ENCODE peak calls at places on chromosomes 12 and 14, in seven cellular contexts. M is HepG2, O is HCT116, R is K562, K is H1, A is GM12878, D is SK-N-SH. V is an unnamed sample.

GRCh38 chr14:87966816-87967215 is 26.2 kb downstream of the GALC start:
- DNase-seq in M (no peak), O (no peak), R (no peak), K (no peak), A (no peak), D (no peak), V (no peak)

GRCh38 chr12:47717443-47718193 is 7.7 kb downstream of the ENDOU start:
- DNase-seq in M (peak), O (no peak), R (peak), K (peak), A (no peak), D (peak), V (peak)

GRCh38 chr14:68783408-68784297 is 9.2 kb downstream of the ZFP36L1 start:
- DNase-seq in M (peak), O (no peak), R (no peak), K (no peak), A (no peak), D (no peak), V (no peak)

GRCh38 chr12:26573212-26573909 is 259.6 kb downstream of the ITPR2 start:
- DNase-seq in M (no peak), O (no peak), R (no peak), K (no peak), A (no peak), D (no peak), V (no peak)

GRCh38 chr14:102510616-102511520 is 1.3 kb upstream of the ANKRD9 start:
- DNase-seq in M (peak), O (no peak), R (peak), K (peak), A (no peak), D (no peak), V (peak)

GRCh38 chr12:116421785-116422538 is 137.2 kb upstream of the MAP1LC3B2 start:
- DNase-seq in M (no peak), O (no peak), R (peak), K (no peak), A (no peak), D (no peak), V (no peak)

GRCh38 chr14:51398898-51399297 is 158.9 kb downstream of the TMX1 start:
- DNase-seq in M (no peak), O (no peak), R (no peak), K (no peak), A (no peak), D (no peak), V (no peak)

GRCh38 chr14:76775695-76776305 is 14.5 kb downstream of the VASH1 start:
- DNase-seq in M (no peak), O (no peak), R (peak), K (no peak), A (no peak), D (no peak), V (no peak)

GRCh38 chr14:53621433-53621832 is 335.2 kb downstream of the BMP4 start:
- DNase-seq in M (no peak), O (no peak), R (no peak), K (no peak), A (no peak), D (no peak), V (no peak)

GRCh38 chr14:72692678-72693077 is 201.2 kb downstream of the DPF3 start:
- DNase-seq in M (no peak), O (no peak), R (no peak), K (peak), A (no peak), D (no peak), V (peak)

GRCh38 chr12:91419809-91420208 is 237.2 kb upstream of the DCN start:
- DNase-seq in M (no peak), O (no peak), R (no peak), K (no peak), A (no peak), D (no peak), V (no peak)

GRCh38 chr12:26345471-26346003 is 150.2 kb downstream of the SSPN start:
- DNase-seq in M (no peak), O (no peak), R (no peak), K (no peak), A (no peak), D (no peak), V (no peak)

GRCh38 chr14:22428681-22429315 is 160.2 kb downstream of the DAD1 start:
- DNase-seq in M (no peak), O (no peak), R (peak), K (no peak), A (no peak), D (no peak), V (no peak)

GRCh38 chr12:96201272-96202227 is 7.4 kb downstream of the ELK3 start:
- DNase-seq in M (no peak), O (no peak), R (no peak), K (no peak), A (no peak), D (no peak), V (no peak)

GRCh38 chr12:27861428-27862167 is 81.6 kb upstream of the MANSC4 start:
- DNase-seq in M (no peak), O (no peak), R (no peak), K (no peak), A (peak), D (no peak), V (no peak)

GRCh38 chr12:117002040-117002832 is 91.5 kb downstream of the FBXW8 start:
- DNase-seq in M (no peak), O (no peak), R (no peak), K (no peak), A (no peak), D (no peak), V (no peak)

GRCh38 chr14:69152181-69152943 is 557 bp downstream of the DCAF5 start:
- DNase-seq in M (peak), O (no peak), R (peak), K (no peak), A (no peak), D (peak), V (no peak)

GRCh38 chr12:26021534-26021933 is 63.1 kb downstream of the RASSF8 start:
- DNase-seq in M (no peak), O (no peak), R (no peak), K (no peak), A (no peak), D (no peak), V (no peak)

GRCh38 chr12:68746572-68747180 is 700 bp downstream of the SLC35E3 start:
- DNase-seq in M (peak), O (no peak), R (peak), K (no peak), A (peak), D (peak), V (peak)

GRCh38 chr14:77100961-77101360 is 2.9 kb downstream of the CIPC start:
- DNase-seq in M (no peak), O (no peak), R (no peak), K (no peak), A (no peak), D (no peak), V (no peak)

DNA sequence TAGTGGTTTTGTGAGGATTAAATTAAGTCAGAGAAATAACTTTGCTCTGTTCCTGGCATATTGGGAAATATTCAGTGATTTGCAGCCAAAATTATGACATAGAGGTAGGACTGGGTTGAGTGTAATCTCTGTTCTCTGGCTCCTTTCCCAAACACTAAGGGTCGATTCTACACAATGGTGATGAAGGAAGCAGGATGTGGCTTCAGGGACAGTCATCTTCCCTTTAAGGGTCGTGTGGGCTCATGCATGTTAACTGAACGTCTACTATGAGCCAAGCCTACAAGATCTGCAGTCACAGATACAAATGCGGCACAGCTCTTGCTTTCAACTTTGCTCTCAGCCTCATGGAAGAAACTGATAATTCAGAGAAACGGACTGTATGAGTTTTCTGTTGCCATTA is 381.6 kb downstream of the VRK1 start:
- DNase-seq in M (no peak), O (no peak), R (no peak), K (no peak), A (no peak), D (no peak), V (no peak)
- TF ChIP-seq YY1 in M (no peak), O (no peak), R (no peak), K (no peak), A (no peak), D (no peak), V (no peak)

GRCh38 chr12:754238-754816 is 1.9 kb downstream of the WNK1 start:
- DNase-seq in M (no peak), O (no peak), R (no peak), K (no peak), A (no peak), D (no peak), V (no peak)
- TF ChIP-seq YY1 in M (no peak), O (no peak), R (no peak), K (no peak), A (no peak), D (no peak), V (no peak)

DNA sequence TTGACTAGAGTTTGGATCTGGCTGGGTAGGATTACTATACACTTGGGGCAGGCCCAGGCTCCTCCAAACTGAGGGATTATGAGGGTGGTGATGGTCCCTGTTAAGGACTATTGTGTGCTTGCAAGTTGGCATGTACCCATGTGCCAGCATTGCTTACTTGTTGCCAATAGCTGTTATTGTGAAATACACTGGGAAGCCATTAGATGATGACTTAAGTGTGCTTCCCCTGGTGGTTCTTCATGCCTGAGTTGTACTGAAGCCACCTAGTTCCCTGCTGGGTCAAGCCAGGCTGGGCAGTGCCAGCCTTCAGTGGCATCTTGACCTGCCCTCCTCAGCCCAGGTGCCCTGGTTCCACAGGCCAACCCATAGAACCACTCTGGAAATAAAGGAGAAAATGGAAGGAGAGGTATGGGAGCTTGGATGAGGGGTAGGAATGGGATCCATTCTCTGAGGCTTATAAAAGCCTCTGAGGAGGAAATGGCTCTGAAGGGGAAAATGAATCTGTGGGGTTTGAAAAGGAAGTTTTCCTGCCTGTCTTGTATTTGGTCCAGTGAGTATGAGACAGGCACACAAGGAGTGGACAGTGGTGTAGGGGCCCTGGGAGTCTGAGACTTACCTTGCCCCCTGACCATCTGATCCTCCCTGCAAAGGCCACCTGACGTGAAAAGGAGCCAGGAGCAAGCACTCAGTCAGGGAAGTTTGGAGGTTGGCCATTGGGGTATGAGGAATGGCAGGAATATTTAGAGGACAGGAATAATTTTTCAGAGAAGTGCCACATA is 724 bp downstream of the LTB4R start:
- DNase-seq in M (no peak), O (no peak), R (no peak), K (no peak), A (no peak), D (no peak), V (no peak)
- TF ChIP-seq YY1 in M (no peak), O (no peak), R (no peak), K (no peak), A (no peak), D (no peak), V (no peak)

GRCh38 chr12:106633451-106633823 is 50.6 kb downstream of the RFX4 start:
- DNase-seq in M (peak), O (no peak), R (no peak), K (no peak), A (no peak), D (no peak), V (no peak)
- TF ChIP-seq YY1 in M (no peak), O (no peak), R (no peak), K (no peak), A (no peak), D (no peak), V (no peak)

DNA sequence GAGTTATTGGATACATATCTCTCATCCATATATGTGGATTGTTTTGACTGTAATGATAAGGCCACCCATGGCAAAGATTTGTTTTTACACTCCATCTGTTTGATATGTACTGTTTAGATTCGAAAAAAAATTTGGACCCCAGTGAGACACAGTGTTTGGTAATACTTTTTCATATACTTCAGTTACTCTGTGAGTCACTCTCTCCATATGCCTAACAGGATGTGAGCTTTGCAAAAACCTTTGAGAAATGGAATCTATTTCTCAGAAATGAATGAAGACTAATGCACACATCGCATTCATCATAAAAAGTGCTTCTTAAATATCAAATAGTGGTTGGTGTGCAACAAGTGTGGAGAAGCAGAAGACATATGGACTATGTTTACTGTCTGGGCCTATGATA is 781.5 kb downstream of the SLC6A15 start:
- DNase-seq in M (no peak), O (no peak), R (no peak), K (no peak), A (no peak), D (no peak), V (no peak)
- TF ChIP-seq YY1 in M (no peak), O (no peak), R (no peak), K (no peak), A (no peak), D (no peak), V (no peak)

DNA sequence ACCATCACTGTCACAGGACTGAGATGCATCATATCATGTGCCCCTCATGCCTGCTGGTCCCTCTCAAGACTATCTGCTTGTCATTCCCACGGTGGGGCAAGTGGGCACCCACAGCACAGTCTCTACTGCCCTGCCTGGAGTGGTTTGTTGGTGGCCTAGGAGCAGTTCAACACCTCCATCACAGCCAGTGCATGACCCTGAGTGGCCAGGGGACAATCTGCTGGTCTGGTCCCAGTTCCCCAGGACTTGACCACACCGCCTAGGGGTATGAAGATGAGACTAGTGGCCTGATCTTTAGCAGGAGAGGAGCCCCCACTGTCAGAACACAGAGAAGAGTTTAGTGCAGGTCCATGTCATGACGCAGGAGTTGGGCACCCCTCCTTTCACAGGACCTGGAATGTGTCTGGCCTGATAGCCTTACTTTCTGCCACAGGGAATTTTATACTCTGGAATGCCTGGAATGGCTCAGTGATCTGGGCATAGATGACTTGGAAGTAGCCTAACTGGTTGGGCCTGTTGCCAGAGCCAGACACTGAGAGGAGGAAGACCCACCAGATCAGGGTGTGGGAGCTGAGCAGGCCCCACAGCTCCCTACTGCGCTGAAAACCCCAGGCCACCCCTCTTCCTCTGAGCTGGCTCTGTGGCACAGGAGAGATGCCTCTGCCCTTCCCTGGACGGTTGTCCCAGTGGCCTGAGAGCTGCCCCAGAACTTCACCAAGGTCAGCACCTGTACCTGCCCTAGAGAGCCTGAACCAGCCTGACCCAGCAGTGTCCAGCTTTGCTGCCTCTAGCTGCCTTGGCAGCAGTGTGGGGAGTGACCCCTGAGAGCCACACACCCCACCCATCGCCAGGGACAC is 83.3 kb downstream of the PUS7L start:
- DNase-seq in M (no peak), O (no peak), R (no peak), K (no peak), A (no peak), D (no peak), V (no peak)
- TF ChIP-seq YY1 in M (no peak), O (no peak), R (no peak), K (no peak), A (no peak), D (no peak), V (no peak)

GRCh38 chr12:104482113-104482512 is 25.4 kb downstream of the CHST11 start:
- DNase-seq in M (no peak), O (no peak), R (no peak), K (no peak), A (no peak), D (no peak), V (no peak)

GRCh38 chr12:104480012-104480411 is 23.3 kb downstream of the CHST11 start:
- DNase-seq in M (no peak), O (no peak), R (peak), K (no peak), A (no peak), D (no peak), V (no peak)

GRCh38 chr12:104482748-104483147 is 26.0 kb downstream of the CHST11 start:
- DNase-seq in M (no peak), O (no peak), R (no peak), K (no peak), A (no peak), D (no peak), V (no peak)

GRCh38 chr12:104479141-104479662 is 22.5 kb downstream of the CHST11 start:
- DNase-seq in M (no peak), O (no peak), R (no peak), K (no peak), A (no peak), D (no peak), V (no peak)

GRCh38 chr12:104480826-104481457 is 24.2 kb downstream of the CHST11 start:
- DNase-seq in M (no peak), O (peak), R (peak), K (no peak), A (no peak), D (no peak), V (no peak)
- TF ChIP-seq YY1 in M (no peak), O (no peak), R (no peak), K (no peak), A (no peak), D (no peak), V (no peak)

GRCh38 chr14:73888971-73889370 is 2.3 kb downstream of the ZNF410 start:
- DNase-seq in M (no peak), O (no peak), R (no peak), K (no peak), A (no peak), D (no peak), V (no peak)

GRCh38 chr14:73887116-73887490 is 444 bp downstream of the ZNF410 start:
- DNase-seq in M (peak), O (no peak), R (no peak), K (no peak), A (no peak), D (no peak), V (no peak)

GRCh38 chr14:73886449-73887115 is at the start of gene ZNF410:
- DNase-seq in M (peak), O (peak), R (peak), K (peak), A (peak), D (peak), V (peak)

GRCh38 chr14:73888460-73888725 is 1.7 kb downstream of the ZNF410 start:
- DNase-seq in M (no peak), O (no peak), R (no peak), K (no peak), A (no peak), D (no peak), V (no peak)

DNA sequence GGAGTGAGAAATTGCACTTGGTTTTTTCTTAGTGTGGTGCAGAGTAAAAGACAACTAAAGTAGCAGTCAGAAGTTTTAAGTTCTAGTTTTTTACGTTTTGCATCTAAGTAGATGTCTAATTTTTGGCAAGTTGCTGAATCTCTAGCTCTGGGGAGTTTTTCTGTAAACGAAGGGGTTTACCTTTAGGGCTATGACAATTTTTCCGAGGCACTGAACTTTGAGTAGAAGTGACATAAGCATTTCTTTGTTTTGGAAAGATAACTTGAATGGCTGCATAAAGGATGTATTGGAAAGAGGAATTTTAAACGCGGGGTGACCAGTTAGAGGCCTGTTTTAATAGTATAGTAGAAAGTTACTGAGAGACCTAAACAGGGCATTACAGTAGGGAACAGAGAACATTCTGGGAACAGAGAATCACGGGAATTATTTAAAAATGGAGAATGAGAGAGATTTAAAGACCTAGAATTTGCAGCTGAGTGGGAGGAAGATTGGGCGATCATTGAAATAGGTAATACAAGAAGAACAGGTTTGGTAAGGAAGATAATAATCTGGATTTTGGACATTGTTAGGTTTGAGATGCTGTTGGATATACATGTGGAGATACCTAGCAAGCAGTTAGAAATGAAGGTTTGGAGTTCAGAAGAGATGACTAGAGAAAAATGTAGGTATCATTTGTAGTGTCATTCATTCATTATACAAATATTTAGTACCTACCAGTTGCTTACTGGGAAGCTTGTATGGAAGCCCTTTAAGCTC is 1.2 kb downstream of the ZNF410 start:
- DNase-seq in M (peak), O (no peak), R (no peak), K (no peak), A (no peak), D (no peak), V (no peak)
- TF ChIP-seq YY1 in M (no peak), O (no peak), R (no peak), K (no peak), A (no peak), D (no peak), V (no peak)

V was measured in NT2/D1.